ENCODE peak calls at places on chromosomes 13 and 19, in five cellular contexts. S is GM06990, L is left ventricle myocardium inferior, J is Caco-2, P is psoas muscle. H is an unnamed sample.

GRCh38 chr13:63680704-63681103 is 2265.1 kb upstream of the PCDH20 start:
- DNase-seq in J (no peak), L (no peak), S (no peak), P (no peak), H (no peak)

GRCh38 chr19:3607398-3608078 is 863 bp upstream of the TBXA2R start:
- DNase-seq in J (no peak), L (peak; percentile 72), P (peak; percentile 64), S (no peak), H (peak; percentile 25)

GRCh38 chr19:44113784-44114390 is 688 bp downstream of the ZNF225 start:
- DNase-seq in J (no peak), P (no peak), S (no peak), L (no peak), H (no peak)

GRCh38 chr19:882871-883497 is 10.0 kb downstream of the MED16 start:
- DNase-seq in P (no peak), L (no peak), J (no peak), S (no peak), H (no peak)

GRCh38 chr19:28553005-28553404 is 659.9 kb downstream of the UQCRFS1 start:
- DNase-seq in L (no peak), S (no peak), P (no peak), J (no peak), H (no peak)

GRCh38 chr13:113927661-113928581 is 46.0 kb downstream of the C13orf46 start:
- DNase-seq in S (no peak), J (peak; percentile 20), P (peak; percentile 79), L (peak; percentile 53), H (peak; percentile 100)

GRCh38 chr13:37127706-37128241 is 22.3 kb upstream of the CSNK1A1L start:
- DNase-seq in P (no peak), L (no peak), J (no peak), S (no peak), H (peak; percentile 87)

GRCh38 chr13:33072282-33072681 is 56.1 kb downstream of the KL start:
- DNase-seq in L (no peak), S (no peak), P (no peak), J (no peak), H (peak; percentile 11)

GRCh38 chr19:47514151-47514868 is 553 bp downstream of the NAPA start:
- DNase-seq in S (no peak), J (no peak), P (no peak), L (no peak), H (no peak)

GRCh38 chr13:92573467-92574057 is 653.0 kb upstream of the GPC6 start:
- DNase-seq in L (no peak), J (no peak), P (no peak), S (no peak), H (peak; percentile 2)

GRCh38 chr19:33796164-33797100 is at the start of gene KCTD15:
- DNase-seq in P (peak; percentile 52), J (no peak), S (no peak), L (peak; percentile 48), H (peak; percentile 49)

GRCh38 chr13:45615501-45616101 is at the start of gene ERICH6B:
- DNase-seq in P (no peak), J (peak; percentile 53), S (peak; percentile 8), L (peak; percentile 19), H (no peak)

GRCh38 chr13:61768175-61768574 is 352.5 kb upstream of the PCDH20 start:
- DNase-seq in J (no peak), L (no peak), P (no peak), S (no peak), H (no peak)

GRCh38 chr19:38070573-38070972 is 153.4 kb downstream of the DPF1 start:
- DNase-seq in S (no peak), L (no peak), P (no peak), J (no peak), H (peak; percentile 56)

GRCh38 chr13:24741016-24741662 is 22.8 kb upstream of the RNF17 start:
- DNase-seq in J (no peak), P (no peak), L (no peak), S (no peak), H (no peak)

GRCh38 chr19:13727798-13728197 is 36.5 kb upstream of the MRI1 start:
- DNase-seq in P (no peak), J (no peak), L (no peak), S (no peak), H (peak; percentile 76)

GRCh38 chr13:20121154-20121515 is 39.7 kb downstream of the GJA3 start:
- DNase-seq in J (peak; percentile 51), S (no peak), L (no peak), P (no peak), H (peak; percentile 37)

GRCh38 chr19:4018140-4018613 is 10.6 kb downstream of the PIAS4 start:
- DNase-seq in L (no peak), S (no peak), J (no peak), P (no peak), H (no peak)

GRCh38 chr19:49808762-49809154 is 4.3 kb downstream of the FUZ start:
- DNase-seq in J (peak; percentile 96), P (peak; percentile 95), L (peak; percentile 95), S (peak; percentile 76), H (peak; percentile 80)

GRCh38 chr13:34257980-34258379 is 440.0 kb downstream of the RFC3 start:
- DNase-seq in S (no peak), J (no peak), L (no peak), P (no peak), H (no peak)

GRCh38 chr19:50777830-50778303 is 7.6 kb downstream of the GPR32 start:
- DNase-seq in P (no peak), L (no peak), S (no peak), J (no peak), H (peak; percentile 8)

GRCh38 chr13:75480691-75481175 is 1.2 kb downstream of the TBC1D4 start:
- DNase-seq in P (peak; percentile 45), J (peak; percentile 91), S (peak; percentile 75), L (peak; percentile 44), H (peak; percentile 55)

DNA sequence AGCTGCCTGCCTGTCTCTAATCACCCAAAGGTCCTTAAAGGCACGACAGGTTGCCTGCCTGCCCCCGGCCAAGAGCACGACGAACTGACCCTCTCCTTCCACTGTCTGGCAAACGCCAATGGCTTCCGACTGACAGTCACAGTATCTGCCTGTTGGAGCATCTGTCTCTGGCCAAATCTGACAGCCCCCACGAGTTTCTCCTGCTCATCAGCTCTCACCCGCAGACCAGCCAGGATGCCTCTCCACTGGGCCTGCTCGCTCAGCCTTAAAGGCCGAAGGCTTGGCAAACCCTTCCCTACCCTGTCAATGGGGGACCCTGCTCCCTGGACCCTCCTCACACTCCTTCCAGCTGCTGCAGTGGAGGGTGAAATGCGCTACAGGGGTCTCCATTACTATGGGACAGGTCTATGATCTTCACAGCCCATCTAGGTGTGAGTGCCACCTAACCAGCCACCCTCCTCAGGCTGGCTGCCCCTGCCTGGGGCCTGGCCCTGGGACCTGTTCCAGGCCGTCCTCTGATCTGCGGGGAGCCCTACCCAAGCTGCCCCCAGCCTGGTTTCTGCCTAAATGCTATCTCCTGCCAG is 932 bp downstream of the FAM83E start:
- DNase-seq in S (no peak), J (no peak), L (no peak), P (no peak), H (no peak)
- H3K4me3 ChIP-seq in S (no peak overlapping the region), J (no peak overlapping the region), L (no peak overlapping the region), P (no peak overlapping the region), H (no peak overlapping the region)

GRCh38 chr13:23434431-23434830 is 929 bp upstream of the SACS start:
- DNase-seq in P (no peak), J (no peak), L (no peak), S (no peak), H (no peak)

GRCh38 chr13:23430664-23431063 is 2.8 kb downstream of the SACS start:
- DNase-seq in J (no peak), L (no peak), P (no peak), S (no peak), H (no peak)

GRCh38 chr13:23436680-23437079 is 3.2 kb upstream of the SACS start:
- DNase-seq in J (no peak), L (no peak), P (no peak), S (no peak), H (peak; percentile 39)

GRCh38 chr13:23433171-23434153 is at the start of gene SACS:
- DNase-seq in J (no peak), P (no peak), L (no peak), S (no peak), H (peak; percentile 55)

DNA sequence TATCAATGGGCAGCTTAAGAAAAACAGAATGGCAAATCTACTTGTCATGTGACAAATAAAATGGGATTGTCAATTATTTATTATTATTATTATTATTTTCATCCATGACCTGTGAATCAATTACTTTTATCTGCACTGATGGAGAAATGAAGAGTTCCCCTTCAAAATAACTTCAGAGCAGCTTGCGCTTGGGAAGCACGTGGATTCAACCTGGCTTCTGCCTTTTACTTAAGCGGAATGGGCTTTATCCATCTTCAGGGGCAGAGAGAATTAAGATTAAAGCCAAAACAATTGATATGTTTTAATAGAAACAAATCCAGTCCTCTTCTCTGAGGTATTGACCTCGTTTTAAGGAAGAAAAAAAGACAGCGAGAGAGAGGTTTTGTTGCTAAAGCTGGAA is 913 bp downstream of the SACS start:
- DNase-seq in S (no peak), L (no peak), J (no peak), P (no peak), H (no peak)
- H3K4me3 ChIP-seq in S (no peak overlapping the region), L (peak overlapping the region; percentile 71), J (no peak overlapping the region), P (peak overlapping the region; percentile 75), H (peak overlapping the region; percentile 79)

GRCh38 chr13:97436845-97437244 is 2.9 kb downstream of the RAP2A start:
- DNase-seq in S (no peak), J (no peak), L (no peak), P (no peak), H (no peak)

GRCh38 chr13:97433727-97434416 is at the start of gene RAP2A:
- DNase-seq in J (peak; percentile 93), L (peak; percentile 91), P (peak; percentile 90), S (peak; percentile 92), H (peak; percentile 93)

GRCh38 chr13:97435297-97435682 is 1.3 kb downstream of the RAP2A start:
- DNase-seq in J (no peak), L (no peak), S (no peak), P (no peak), H (no peak)

GRCh38 chr13:97434417-97435296 is 688 bp downstream of the RAP2A start:
- DNase-seq in J (peak; percentile 57), P (peak; percentile 46), S (peak; percentile 76), L (peak; percentile 34), H (no peak)

GRCh38 chr13:97435794-97436193 is 1.8 kb downstream of the RAP2A start:
- DNase-seq in S (peak; percentile 20), L (no peak), J (no peak), P (no peak), H (no peak)
- H3K4me3 ChIP-seq in S (peak overlapping the region; percentile 67), L (peak overlapping the region; percentile 95), J (no peak overlapping the region), P (peak overlapping the region; percentile 84), H (peak overlapping the region; percentile 80)

DNA sequence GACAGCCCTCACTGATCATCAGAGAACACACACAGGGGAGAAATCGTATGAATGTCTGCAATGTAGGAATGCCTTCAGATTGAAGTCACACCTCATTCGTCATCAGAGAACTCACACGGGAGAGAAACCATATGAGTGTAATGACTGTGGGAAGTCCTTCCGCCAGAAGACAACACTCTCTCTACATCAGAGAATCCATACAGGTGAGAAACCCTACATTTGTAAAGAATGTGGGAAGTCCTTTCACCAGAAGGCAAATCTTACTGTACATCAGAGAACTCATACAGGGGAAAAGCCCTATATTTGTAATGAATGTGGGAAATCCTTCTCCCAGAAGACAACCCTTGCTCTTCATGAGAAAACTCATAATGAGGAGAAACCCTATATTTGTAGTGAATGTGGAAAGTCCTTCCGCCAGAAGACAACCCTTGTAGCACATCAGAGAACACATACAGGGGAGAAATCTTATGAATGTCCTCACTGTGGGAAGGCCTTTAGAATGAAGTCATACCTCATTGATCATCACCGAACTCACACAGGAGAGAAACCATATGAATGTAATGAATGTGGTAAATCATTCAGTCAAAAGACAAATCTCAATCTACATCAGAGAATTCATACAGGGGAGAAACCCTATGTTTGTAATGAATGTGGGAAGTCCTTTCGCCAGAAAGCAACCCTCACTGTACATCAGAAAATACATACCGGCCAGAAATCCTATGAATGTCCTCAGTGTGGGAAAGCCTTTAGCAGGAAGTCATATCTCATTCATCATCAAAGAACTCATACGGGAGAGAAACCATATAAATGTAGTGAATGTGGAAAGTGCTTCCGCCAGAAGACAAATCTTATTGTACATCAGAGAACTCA is 32.5 kb downstream of the ZNF567 start:
- DNase-seq in J (no peak), S (no peak), L (no peak), P (no peak), H (no peak)
- H3K4me3 ChIP-seq in J (no peak overlapping the region), S (no peak overlapping the region), L (no peak overlapping the region), P (no peak overlapping the region), H (no peak overlapping the region)